ENCODE peak calls at places on chromosomes 6 and 20, in eight cellular contexts. S, Z, U, I, K, D, H and G are unnamed samples.

GRCh38 chr20:41818991-41819390 is 200.8 kb upstream of the CHD6 start:
- DNase-seq in S (no peak), Z (no peak), U (no peak), H (no peak), D (no peak), I (no peak), K (no peak), G (no peak)

GRCh38 chr6:164099535-164099982 is 685.0 kb downstream of the QKI start:
- DNase-seq in I (no peak), D (no peak), H (no peak), U (no peak), K (no peak), Z (no peak), S (no peak), G (no peak)

GRCh38 chr6:142444800-142445405 is 143.1 kb downstream of the ADGRG6 start:
- DNase-seq in S (no peak), D (no peak), U (no peak), K (no peak), H (no peak), I (no peak), Z (no peak), G (no peak)

GRCh38 chr6:162389353-162390085 is 338.0 kb downstream of the PRKN start:
- DNase-seq in D (no peak), I (no peak), H (no peak), S (no peak), K (no peak), U (no peak), Z (no peak), G (no peak)

GRCh38 chr6:38138374-38138773 is 318.8 kb downstream of the ZFAND3 start:
- DNase-seq in H (no peak), K (no peak), D (no peak), U (no peak), S (no peak), I (no peak), Z (no peak), G (no peak)

GRCh38 chr6:151322570-151322969 is 68.8 kb downstream of the ZBTB2 start:
- DNase-seq in S (no peak), U (no peak), K (no peak), D (peak), I (no peak), Z (no peak), H (no peak), G (no peak)

GRCh38 chr6:72246926-72247325 is 360.6 kb downstream of the RIMS1 start:
- DNase-seq in I (no peak), S (no peak), U (no peak), K (no peak), Z (no peak), D (no peak), H (no peak), G (no peak)

GRCh38 chr6:90068835-90069478 is 174.7 kb downstream of the GJA10 start:
- DNase-seq in K (no peak), U (no peak), I (no peak), D (peak), H (no peak), S (no peak), Z (no peak), G (no peak)

GRCh38 chr20:24948939-24949679 is at the start of gene CST7:
- DNase-seq in I (peak), D (peak), H (no peak), Z (peak), U (no peak), K (peak), S (peak), G (peak)

GRCh38 chr6:154399097-154399496 is 42.5 kb upstream of the IPCEF1 start:
- DNase-seq in Z (no peak), D (peak), U (no peak), S (no peak), K (no peak), H (no peak), I (no peak), G (no peak)

GRCh38 chr20:58695084-58695722 is 2.6 kb downstream of the NPEPL1 start:
- DNase-seq in U (no peak), S (no peak), H (no peak), D (no peak), Z (no peak), I (no peak), K (no peak), G (no peak)

GRCh38 chr20:43404880-43405279 is 52.8 kb upstream of the SRSF6 start:
- DNase-seq in S (no peak), I (no peak), H (no peak), Z (peak), D (peak), U (no peak), K (no peak), G (peak)

GRCh38 chr20:51732454-51732791 is 35.8 kb downstream of the ATP9A start:
- DNase-seq in K (no peak), I (no peak), H (peak), Z (no peak), U (no peak), D (no peak), S (no peak), G (no peak)

GRCh38 chr20:57672164-57672563 is 37.7 kb downstream of the PMEPA1 start:
- DNase-seq in I (no peak), Z (no peak), U (no peak), H (peak), D (no peak), K (no peak), S (no peak), G (no peak)

GRCh38 chr6:52312461-52312860 is 27.9 kb upstream of the MCM3 start:
- DNase-seq in K (no peak), Z (no peak), I (no peak), H (no peak), U (no peak), S (no peak), D (no peak), G (no peak)

GRCh38 chr6:168032383-168032760 is 34.9 kb downstream of the KIF25 start:
- DNase-seq in S (no peak), I (no peak), K (no peak), D (peak), Z (no peak), U (no peak), H (no peak), G (no peak)

GRCh38 chr6:150024646-150025155 is 631 bp downstream of the RAET1L start:
- DNase-seq in D (no peak), H (no peak), Z (no peak), K (no peak), I (no peak), U (no peak), S (no peak), G (no peak)

GRCh38 chr20:23335521-23335920 is 15.1 kb upstream of the NXT1 start:
- DNase-seq in D (no peak), S (no peak), K (no peak), Z (no peak), U (no peak), I (no peak), H (no peak), G (no peak)

GRCh38 chr6:95318137-95318536 is 259.2 kb upstream of the MANEA start:
- DNase-seq in U (no peak), D (no peak), Z (no peak), S (no peak), H (no peak), I (no peak), K (no peak), G (no peak)

GRCh38 chr20:11204926-11205768 is 531.3 kb upstream of the JAG1 start:
- DNase-seq in I (no peak), K (no peak), Z (peak), U (peak), H (peak), D (peak), S (peak), G (no peak)

GRCh38 chr6:22372922-22373321 is 76.1 kb upstream of the PRL start:
- DNase-seq in K (no peak), S (no peak), I (no peak), H (no peak), Z (no peak), U (no peak), D (no peak), G (no peak)

GRCh38 chr6:136757150-136757549 is 35.1 kb downstream of the MAP3K5 start:
- DNase-seq in I (no peak), U (no peak), S (no peak), Z (no peak), D (peak), H (no peak), K (no peak), G (no peak)

GRCh38 chr6:149560736-149561135 is 5.4 kb upstream of the GINM1 start:
- DNase-seq in U (no peak), S (no peak), K (no peak), D (peak), H (no peak), I (no peak), Z (no peak), G (no peak)

GRCh38 chr6:167079853-167080297 is 43.0 kb upstream of the CCR6 start:
- DNase-seq in U (no peak), S (peak), K (peak), Z (peak), H (no peak), I (no peak), D (no peak), G (peak)

GRCh38 chr20:1809121-1809520 is 86.1 kb upstream of the SIRPA start:
- DNase-seq in Z (no peak), D (peak), U (no peak), S (no peak), I (no peak), H (no peak), K (no peak), G (no peak)